ENCODE peak calls at places on chromosomes 12 and 14, in four cellular contexts. K is CD8-positive, alpha-beta T cell; U is stimulated activated CD4-positive, alpha-beta T cell treated with anti-CD3 and anti-CD28 coated beads, Interleukin-1b, Interleukin-23, amount 100 ng/mL, for 24 hours; E is lung microvascular endothelial cell. J is an unnamed sample.

GRCh38 chr14:50937325-50937724 is 7.0 kb downstream of the PYGL start:
- DNase-seq in K (no peak), E (no peak), U (no peak), J (no peak)

GRCh38 chr12:122081697-122082221 is 3.2 kb downstream of the MLXIP start:
- DNase-seq in E (peak), K (no peak), U (no peak), J (peak)

GRCh38 chr12:78878447-78878846 is 13.9 kb downstream of the SYT1 start:
- DNase-seq in K (no peak), U (no peak), E (peak), J (no peak)

GRCh38 chr14:83556746-83557460 is 1973.0 kb upstream of the FLRT2 start:
- DNase-seq in K (no peak), E (no peak), U (no peak), J (no peak)

GRCh38 chr12:6161124-6161882 is 36.8 kb upstream of the VWF start:
- DNase-seq in U (no peak), K (no peak), E (peak), J (no peak)

GRCh38 chr12:4379410-4379809 is at the start of gene FGF23:
- DNase-seq in U (no peak), K (no peak), E (peak), J (no peak)

GRCh38 chr14:52333108-52333507 is 19.0 kb downstream of the PTGER2 start:
- DNase-seq in E (no peak), K (no peak), U (no peak), J (no peak)

GRCh38 chr12:101875112-101875961 is 2.0 kb upstream of the DRAM1 start:
- DNase-seq in U (no peak), K (no peak), E (peak), J (no peak)

GRCh38 chr12:65822732-65823480 is 1.4 kb upstream of the HMGA2 start:
- DNase-seq in K (no peak), E (peak), U (no peak), J (no peak)

GRCh38 chr12:91931110-91931509 is 214.5 kb downstream of the BTG1 start:
- DNase-seq in U (no peak), E (no peak), K (no peak), J (no peak)

GRCh38 chr14:97066068-97066899 is 269.1 kb downstream of the VRK1 start:
- DNase-seq in U (no peak), E (no peak), K (no peak), J (no peak)

J was measured in GM18507.